ENCODE peak calls at places on chromosomes 13 and 19, in seven cellular contexts. V is endothelial cell, D is HTR-8/SVneo, X is dermis blood vessel endothelial cell, E is WTC11, Q is M059J, M is astrocyte of the hippocampus. R is an unnamed sample.

GRCh38 chr13:24511019-24511823 is 1.4 kb downstream of the PARP4 start:
- DNase-seq in V (no peak), D (peak; percentile 45), X (peak; percentile 91), E (no peak), Q (peak; percentile 95), M (peak; percentile 89), R (peak; percentile 93)

GRCh38 chr19:48490980-48491792 is 20.4 kb downstream of the LMTK3 start:
- DNase-seq in V (no peak), D (no peak), X (no peak), E (peak; percentile 78), Q (no peak), M (peak; percentile 55), R (no peak)

GRCh38 chr13:75870397-75870801 is 234.3 kb downstream of the LMO7 start:
- DNase-seq in V (no peak), D (peak; percentile 17), X (peak; percentile 38), E (no peak), Q (peak; percentile 25), M (peak; percentile 33), R (peak; percentile 47)

GRCh38 chr13:75426421-75426820 is 55.5 kb downstream of the TBC1D4 start:
- DNase-seq in V (no peak), D (no peak), X (no peak), E (no peak), Q (no peak), M (no peak), R (no peak)

GRCh38 chr19:1624458-1624857 is 19.2 kb upstream of the UQCR11 start:
- DNase-seq in V (peak; percentile 76), D (peak; percentile 20), X (peak; percentile 89), E (peak; percentile 89), Q (peak; percentile 14), M (peak; percentile 65), R (peak; percentile 27)

GRCh38 chr19:34838753-34839431 is 65.9 kb upstream of the ZNF599 start:
- DNase-seq in V (peak; percentile 47), D (no peak), X (peak; percentile 52), E (peak; percentile 89), Q (no peak), M (peak; percentile 25), R (peak; percentile 6)

GRCh38 chr19:12745166-12745897 is 6.3 kb upstream of the BEST2 start:
- DNase-seq in V (no peak), D (no peak), X (no peak), E (no peak), Q (peak; percentile 38), M (peak; percentile 77), R (peak; percentile 44)

GRCh38 chr13:39226359-39226758 is 188.1 kb downstream of the NHLRC3 start:
- DNase-seq in V (no peak), D (no peak), X (no peak), E (no peak), Q (no peak), M (no peak), R (no peak)

GRCh38 chr13:67119481-67119883 is 110.7 kb downstream of the PCDH9 start:
- DNase-seq in V (no peak), D (peak; percentile 27), X (peak; percentile 70), E (no peak), Q (peak; percentile 3), M (peak; percentile 85), R (peak; percentile 81)

GRCh38 chr13:113298001-113298945 is 1.2 kb downstream of the LAMP1 start:
- DNase-seq in V (no peak), D (no peak), X (peak; percentile 23), E (no peak), Q (no peak), M (peak; percentile 21), R (no peak)

GRCh38 chr13:112112534-112113276 is 45.8 kb downstream of the SOX1 start:
- DNase-seq in V (no peak), D (no peak), X (no peak), E (no peak), Q (no peak), M (no peak), R (no peak)

GRCh38 chr13:101838305-101838835 is 385.9 kb downstream of the ITGBL1 start:
- DNase-seq in V (no peak), D (no peak), X (no peak), E (no peak), Q (peak; percentile 32), M (peak; percentile 19), R (peak; percentile 21)

GRCh38 chr13:95921485-95921884 is 131.7 kb downstream of the UGGT2 start:
- DNase-seq in V (no peak), D (no peak), X (no peak), E (no peak), Q (peak; percentile 65), M (peak; percentile 18), R (peak; percentile 55)

GRCh38 chr13:37364024-37364423 is 234.5 kb downstream of the POSTN start:
- DNase-seq in V (no peak), D (no peak), X (no peak), E (no peak), Q (no peak), M (peak; percentile 19), R (no peak)

GRCh38 chr13:36414461-36414860 is 17.8 kb upstream of the CCNA1 start:
- DNase-seq in V (no peak), D (no peak), X (no peak), E (no peak), Q (no peak), M (no peak), R (no peak)

GRCh38 chr13:47004022-47004421 is 107.2 kb upstream of the HTR2A start:
- DNase-seq in V (no peak), D (no peak), X (no peak), E (no peak), Q (peak; percentile 24), M (no peak), R (peak; percentile 11)

GRCh38 chr13:74574964-74575728 is 440.9 kb upstream of the KLF12 start:
- DNase-seq in V (peak; percentile 5), D (no peak), X (no peak), E (no peak), Q (peak; percentile 34), M (no peak), R (no peak)

GRCh38 chr13:94121686-94122085 is 357.8 kb downstream of the DCT start:
- DNase-seq in V (no peak), D (no peak), X (no peak), E (no peak), Q (peak; percentile 3), M (peak; percentile 55), R (peak; percentile 53)

GRCh38 chr13:110343241-110343865 is 36.3 kb downstream of the COL4A2 start:
- DNase-seq in V (no peak), D (no peak), X (no peak), E (no peak), Q (no peak), M (peak; percentile 86), R (no peak)

GRCh38 chr13:25675060-25675459 is 303.3 kb downstream of the ATP8A2 start:
- DNase-seq in V (no peak), D (no peak), X (no peak), E (no peak), Q (no peak), M (no peak), R (no peak)

GRCh38 chr19:42407085-42407815 is 17.2 kb upstream of the CNFN start:
- DNase-seq in V (no peak), D (no peak), X (no peak), E (no peak), Q (no peak), M (no peak), R (no peak)

GRCh38 chr13:95724252-95724651 is 47.3 kb downstream of the DNAJC3 start:
- DNase-seq in V (no peak), D (no peak), X (no peak), E (no peak), Q (no peak), M (no peak), R (no peak)

GRCh38 chr19:54316746-54317107 is 3.8 kb upstream of the LILRA5 start:
- DNase-seq in V (no peak), D (no peak), X (no peak), E (peak; percentile 86), Q (no peak), M (no peak), R (no peak)

GRCh38 chr13:110421061-110421460 is 114.0 kb downstream of the COL4A2 start:
- DNase-seq in V (no peak), D (no peak), X (no peak), E (no peak), Q (no peak), M (no peak), R (no peak)

GRCh38 chr13:112968380-112968909 is 569 bp upstream of the MCF2L start:
- DNase-seq in V (no peak), D (no peak), X (no peak), E (no peak), Q (no peak), M (peak; percentile 21), R (no peak)

GRCh38 chr19:39405930-39406655 is 554 bp upstream of the ZFP36 start:
- DNase-seq in V (no peak), D (no peak), X (no peak), E (peak; percentile 78), Q (no peak), M (no peak), R (no peak)